ENCODE peak calls at places on chromosomes 2 and 18, in four cellular contexts. One of them, this sample, is unnamed.

GRCh38 chr2:208101716-208102631 is 22.4 kb downstream of the CRYGD start:
- DNase-seq in COR-L47: peak
- DNase-seq in NCI-H510A: no peak
- DNase-seq in NCI-H524 treated with DMSO at 0.1 percent for 48 hours: no peak
- DNase-seq in this sample: no peak

GRCh38 chr2:25366629-25367028 is 24.9 kb upstream of the DNMT3A start:
- DNase-seq in COR-L47: no peak
- DNase-seq in NCI-H510A: no peak
- DNase-seq in NCI-H524 treated with DMSO at 0.1 percent for 48 hours: no peak
- DNase-seq in this sample: no peak

GRCh38 chr18:55310044-55310676 is 277.8 kb downstream of the TCF4 start:
- DNase-seq in COR-L47: no peak
- DNase-seq in NCI-H510A: no peak
- DNase-seq in NCI-H524 treated with DMSO at 0.1 percent for 48 hours: no peak
- DNase-seq in this sample: no peak

GRCh38 chr18:46152436-46152807 is 48.2 kb downstream of the HAUS1 start:
- DNase-seq in COR-L47: no peak
- DNase-seq in NCI-H510A: no peak
- DNase-seq in NCI-H524 treated with DMSO at 0.1 percent for 48 hours: peak
- DNase-seq in this sample: no peak

GRCh38 chr2:65103013-65103720 is 26.7 kb downstream of the RAB1A start:
- DNase-seq in COR-L47: no peak
- DNase-seq in NCI-H510A: no peak
- DNase-seq in NCI-H524 treated with DMSO at 0.1 percent for 48 hours: no peak
- DNase-seq in this sample: no peak

GRCh38 chr2:128324008-128324896 is 5.6 kb upstream of the HS6ST1 start:
- DNase-seq in COR-L47: no peak
- DNase-seq in NCI-H510A: no peak
- DNase-seq in NCI-H524 treated with DMSO at 0.1 percent for 48 hours: no peak
- DNase-seq in this sample: no peak

GRCh38 chr2:136131961-136132839 is 14.3 kb upstream of the CXCR4 start:
- DNase-seq in COR-L47: no peak
- DNase-seq in NCI-H510A: no peak
- DNase-seq in NCI-H524 treated with DMSO at 0.1 percent for 48 hours: no peak
- DNase-seq in this sample: no peak

GRCh38 chr2:178767099-178768060 is 39.8 kb downstream of the TTN start:
- DNase-seq in COR-L47: peak
- DNase-seq in NCI-H510A: peak
- DNase-seq in NCI-H524 treated with DMSO at 0.1 percent for 48 hours: no peak
- DNase-seq in this sample: no peak

GRCh38 chr2:232876978-232877441 is 6.9 kb downstream of the SNORC start:
- DNase-seq in COR-L47: no peak
- DNase-seq in NCI-H510A: no peak
- DNase-seq in NCI-H524 treated with DMSO at 0.1 percent for 48 hours: no peak
- DNase-seq in this sample: no peak

GRCh38 chr2:159069229-159069628 is 100.8 kb downstream of the TANC1 start:
- DNase-seq in COR-L47: no peak
- DNase-seq in NCI-H510A: no peak
- DNase-seq in NCI-H524 treated with DMSO at 0.1 percent for 48 hours: no peak
- DNase-seq in this sample: no peak

This sample was measured in neuronal stem cell.